ENCODE peak calls at places on chromosomes 1 and 21, in five cellular contexts. B is breast epithelium, E is WERI-Rb-1, N is EL, G is fibroblast of the conjunctiva. P is an unnamed sample.

GRCh38 chr1:2195785-2196184 is 1.2 kb upstream of the FAAP20 start:
- DNase-seq in G (no peak), E (no peak), N (no peak), B (no peak), P (no peak)

GRCh38 chr21:23887709-23888303 is 1719.5 kb downstream of the MRPL39 start:
- DNase-seq in B (no peak), E (no peak), N (no peak), G (no peak), P (no peak)

GRCh38 chr1:53616927-53617326 is 122.0 kb downstream of the GLIS1 start:
- DNase-seq in E (no peak), N (peak), B (peak), G (no peak), P (no peak)

GRCh38 chr1:203669739-203670138 is 43.1 kb downstream of the ATP2B4 start:
- DNase-seq in N (peak), B (no peak), E (no peak), G (peak), P (no peak)

GRCh38 chr1:6871300-6871972 is 86.2 kb downstream of the CAMTA1 start:
- DNase-seq in B (no peak), E (no peak), N (no peak), G (no peak), P (no peak)

GRCh38 chr1:3463408-3463811 is 8.9 kb downstream of the ARHGEF16 start:
- DNase-seq in B (no peak), E (no peak), N (no peak), G (no peak), P (no peak)

GRCh38 chr1:172814428-172814827 is 155.5 kb downstream of the FASLG start:
- DNase-seq in B (no peak), N (no peak), G (no peak), E (no peak), P (no peak)

GRCh38 chr1:108082741-108083562 is 117.2 kb downstream of the SLC25A24 start:
- DNase-seq in G (no peak), N (no peak), E (no peak), B (no peak), P (no peak)

GRCh38 chr1:211680752-211681327 is 5.4 kb upstream of the NEK2 start:
- DNase-seq in G (peak), N (peak), E (peak), B (no peak), P (no peak)

GRCh38 chr1:33280091-33280661 is 23.9 kb downstream of the ZNF362 start:
- DNase-seq in E (no peak), N (no peak), G (no peak), B (peak), P (no peak)

GRCh38 chr1:100542264-100542663 is 4.3 kb downstream of the GPR88 start:
- DNase-seq in G (no peak), E (no peak), N (no peak), B (no peak), P (no peak)

GRCh38 chr1:33425900-33426299 is 5.0 kb downstream of the PHC2 start:
- DNase-seq in G (no peak), E (no peak), N (no peak), B (no peak), P (no peak)

GRCh38 chr1:14724697-14725096 is 126.2 kb downstream of the KAZN start:
- DNase-seq in E (no peak), B (no peak), G (no peak), N (no peak), P (no peak)

GRCh38 chr1:75795703-75796193 is 934 bp upstream of the MSH4 start:
- DNase-seq in B (no peak), G (no peak), E (no peak), N (no peak), P (no peak)

GRCh38 chr1:235712812-235713211 is 63.2 kb upstream of the GNG4 start:
- DNase-seq in N (no peak), B (no peak), E (no peak), G (peak), P (no peak)

GRCh38 chr1:209266590-209267172 is 316.8 kb upstream of the CAMK1G start:
- DNase-seq in B (no peak), G (no peak), N (no peak), E (no peak), P (no peak)